ENCODE peak calls at places on chromosomes 3 and 15, in eight cellular contexts. Y is H9; F is tibial artery; K is H1; M is A673; I is CD8-positive, alpha-beta T cell; T is heart left ventricle; Q is thoracic aorta. R is an unnamed sample.

GRCh38 chr15:63870403-63871209 is 36.9 kb upstream of the HERC1 start:
- DNase-seq in M (peak; percentile 60), F (no peak), Q (no peak), I (no peak), K (no peak), T (peak; percentile 61), Y (peak; percentile 76), R (no peak)

GRCh38 chr15:66156310-66156975 is 97.1 kb downstream of the MEGF11 start:
- DNase-seq in T (no peak), Q (no peak), F (no peak), Y (no peak), I (no peak), M (no peak), K (no peak), R (no peak)

GRCh38 chr3:72137865-72138861 is 353.2 kb upstream of the PROK2 start:
- DNase-seq in F (no peak), I (no peak), T (peak; percentile 66), Y (no peak), Q (no peak), K (no peak), M (no peak), R (no peak)

GRCh38 chr3:63912768-63913588 is 795 bp upstream of the SCAANT1 start:
- DNase-seq in Q (no peak), I (peak; percentile 18), T (peak; percentile 64), K (peak; percentile 79), M (no peak), F (peak; percentile 82), Y (peak; percentile 56), R (peak; percentile 31)

GRCh38 chr3:105062853-105063252 is 303.9 kb upstream of the ALCAM start:
- DNase-seq in M (no peak), T (no peak), I (no peak), Q (no peak), F (no peak), Y (no peak), K (no peak), R (no peak)

GRCh38 chr3:194711913-194712312 is 26.2 kb downstream of the FAM43A start:
- DNase-seq in T (peak; percentile 76), Q (no peak), I (no peak), M (peak; percentile 81), F (no peak), Y (no peak), K (no peak), R (no peak)

GRCh38 chr15:65060641-65061397 is 7.0 kb downstream of the RASL12 start:
- DNase-seq in T (no peak), Y (no peak), Q (no peak), F (peak; percentile 92), I (no peak), K (no peak), M (no peak), R (no peak)

GRCh38 chr15:31391687-31392671 is 65.3 kb downstream of the KLF13 start:
- DNase-seq in M (peak; percentile 56), T (peak; percentile 81), Q (peak; percentile 70), F (peak; percentile 96), K (peak; percentile 87), I (peak; percentile 62), Y (peak; percentile 66), R (peak; percentile 85)

GRCh38 chr3:159322322-159322939 is 520.6 kb downstream of the MFSD1 start:
- DNase-seq in K (peak; percentile 92), M (peak; percentile 54), Q (no peak), T (no peak), I (no peak), F (no peak), Y (peak; percentile 78), R (peak; percentile 60)

GRCh38 chr15:78195735-78196201 is 38.6 kb downstream of the ACSBG1 start:
- DNase-seq in F (no peak), I (peak; percentile 18), K (peak; percentile 61), Y (peak; percentile 65), T (no peak), Q (no peak), M (peak; percentile 15), R (peak; percentile 46)

GRCh38 chr3:144622845-144623244 is 651.2 kb downstream of the DIPK2A start:
- DNase-seq in Q (no peak), T (no peak), K (no peak), I (no peak), Y (no peak), M (no peak), F (no peak), R (no peak)

GRCh38 chr15:36544518-36545383 is 34.7 kb upstream of the CDIN1 start:
- DNase-seq in I (no peak), M (peak; percentile 41), K (no peak), Y (no peak), Q (no peak), F (no peak), T (no peak), R (no peak)

GRCh38 chr15:47742742-47743141 is 25.4 kb downstream of the SEMA6D start:
- DNase-seq in F (no peak), Q (no peak), K (no peak), I (no peak), Y (no peak), T (no peak), M (no peak), R (no peak)

GRCh38 chr3:123270818-123271217 is 69.1 kb downstream of the SEC22A start:
- DNase-seq in T (no peak), F (peak; percentile 19), I (no peak), Q (no peak), M (no peak), Y (no peak), K (no peak), R (no peak)

GRCh38 chr3:129493206-129493605 is 35.2 kb upstream of the RHO start:
- DNase-seq in F (no peak), I (no peak), T (no peak), Y (no peak), M (no peak), K (no peak), Q (no peak), R (no peak)

GRCh38 chr3:179750720-179751328 is 98.0 kb downstream of the USP13 start:
- DNase-seq in M (peak; percentile 63), K (no peak), T (no peak), I (no peak), Q (no peak), F (no peak), Y (no peak), R (peak; percentile 18)

GRCh38 chr3:48276856-48277641 is 36.1 kb downstream of the ZNF589 start:
- DNase-seq in T (no peak), M (no peak), Q (no peak), I (no peak), K (no peak), F (no peak), Y (no peak), R (no peak)

GRCh38 chr3:140595295-140595694 is 82.6 kb upstream of the TRIM42 start:
- DNase-seq in T (peak; percentile 52), Y (no peak), M (no peak), Q (no peak), I (no peak), F (no peak), K (no peak), R (no peak)

GRCh38 chr15:61266916-61267315 is 37.8 kb upstream of the RORA start:
- DNase-seq in M (no peak), F (no peak), K (no peak), Y (no peak), I (no peak), T (no peak), Q (no peak), R (no peak)

GRCh38 chr3:195763843-195764825 is 43.4 kb downstream of the MUC20 start:
- DNase-seq in Q (no peak), F (peak; percentile 37), T (no peak), M (no peak), K (no peak), I (no peak), Y (no peak), R (no peak)

DNA sequence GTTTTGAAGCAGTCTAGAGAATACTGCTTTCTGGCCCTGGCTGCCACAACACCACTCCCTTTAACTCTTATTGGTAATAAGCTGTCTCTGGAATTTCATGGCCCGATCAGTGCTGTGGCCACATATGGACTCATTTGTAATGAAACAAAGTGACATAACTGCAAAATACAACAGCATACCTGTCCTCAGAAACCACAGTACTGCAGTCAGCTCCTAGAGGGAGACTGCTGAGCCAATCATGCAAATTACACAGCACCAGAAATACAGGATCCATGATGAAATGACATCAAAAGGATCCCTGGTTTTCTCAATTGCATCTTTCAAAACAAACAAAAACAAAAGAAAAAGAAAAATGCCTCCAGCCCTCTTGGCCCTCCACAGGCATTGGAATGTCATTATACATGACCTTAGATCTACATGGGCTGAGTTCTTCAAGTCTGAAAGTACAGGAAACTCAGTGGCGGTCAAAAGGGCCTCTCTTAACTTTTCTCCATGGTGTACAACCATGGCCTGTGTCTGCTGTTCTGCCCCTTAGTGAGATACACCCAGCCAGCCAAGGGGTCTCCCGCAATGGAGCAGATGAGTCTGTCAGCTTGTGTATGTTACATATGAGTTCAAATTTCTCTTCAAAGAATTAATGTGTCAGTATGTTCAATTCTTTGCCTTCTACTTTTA is 24.9 kb upstream of the KBTBD12 start:
- DNase-seq in I (no peak), Q (no peak), Y (no peak), K (no peak), F (no peak), M (no peak), T (no peak), R (no peak)
- TF ChIP-seq CTCF in I (no peak), Q (no peak), Y (peak; percentile 20), K (peak; percentile 39), F (no peak), M (no peak), T (no peak), R (no peak)

GRCh38 chr3:137765310-137766033 is 1.4 kb downstream of the SOX14 start:
- DNase-seq in F (no peak), K (peak; percentile 59), T (no peak), Q (no peak), Y (peak; percentile 41), I (no peak), M (no peak), R (no peak)
- H3K27me3 ChIP-seq in F (no peaks in the 10 kb centered on the region), K (peaks cover 100% of the 10 kb centered on the region), T (peaks cover 75% of the 10 kb centered on the region), Q (no peaks in the 10 kb centered on the region), Y (peaks cover 89% of the 10 kb centered on the region), I (no peaks in the 10 kb centered on the region), M (peaks cover 100% of the 10 kb centered on the region), R (peaks cover 100% of the 10 kb centered on the region)

DNA sequence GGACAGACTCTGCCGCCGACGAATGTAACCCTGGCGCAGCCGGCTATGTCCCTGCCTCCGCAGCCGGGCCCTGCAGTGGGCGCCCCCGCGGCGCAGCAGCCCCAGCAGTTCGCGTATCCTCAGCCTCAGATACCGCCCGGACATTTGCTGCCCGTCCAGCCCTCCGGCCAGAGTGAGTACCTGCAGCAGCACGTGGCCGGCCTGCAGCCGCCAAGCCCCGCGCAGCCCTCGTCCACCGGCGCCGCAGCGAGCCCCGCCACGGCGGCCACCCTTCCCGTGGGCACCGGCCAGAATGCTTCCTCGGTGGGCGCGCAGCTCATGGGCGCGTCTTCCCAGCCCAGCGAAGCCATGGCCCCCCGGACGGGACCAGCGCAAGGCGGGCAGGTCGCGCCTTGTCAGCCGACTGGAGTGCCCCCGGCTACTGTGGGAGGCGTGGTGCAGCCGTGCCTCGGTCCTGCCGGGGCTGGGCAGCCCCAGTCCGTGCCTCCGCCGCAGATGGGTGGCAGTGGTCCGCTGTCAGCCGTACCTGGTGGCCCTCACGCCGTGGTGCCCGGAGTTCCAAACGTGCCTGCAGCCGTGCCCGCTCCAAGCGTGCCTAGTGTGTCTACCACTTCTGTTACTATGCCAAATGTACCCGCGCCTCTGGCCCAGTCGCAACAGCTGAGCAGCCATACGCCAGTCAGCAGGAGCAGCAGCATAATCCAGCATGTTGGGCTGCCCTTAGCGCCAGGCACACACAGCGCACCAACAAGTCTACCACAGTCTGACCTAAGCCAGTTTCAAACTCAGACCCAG is 2.4 kb downstream of the TSC22D2 start:
- DNase-seq in Q (peak; percentile 6), Y (peak; percentile 34), F (peak; percentile 77), M (peak; percentile 51), I (no peak), K (no peak), T (peak; percentile 63), R (peak; percentile 53)
- TF ChIP-seq CTCF in Q (no peak), Y (peak; percentile 5), F (no peak), M (no peak), I (no peak), K (peak; percentile 5), T (no peak), R (no peak)

GRCh38 chr3:128476659-128477058 is 10.0 kb upstream of the DNAJB8 start:
- DNase-seq in F (no peak), K (no peak), Q (no peak), Y (no peak), I (no peak), M (no peak), T (no peak), R (no peak)
- H3K27me3 ChIP-seq in F (no peaks in the 10 kb centered on the region), K (peaks cover 100% of the 10 kb centered on the region), Q (no peaks in the 10 kb centered on the region), Y (peaks cover 67% of the 10 kb centered on the region), I (no peaks in the 10 kb centered on the region), M (no peaks in the 10 kb centered on the region), T (peaks cover under 1% of the 10 kb centered on the region), R (no peaks in the 10 kb centered on the region)

R was measured in BE2C.